ENCODE peak calls at places on chromosomes 1 and 21, in nine cellular contexts. K is effector memory CD4-positive, alpha-beta T cell; J is activated CD4-positive, alpha-beta T cell treated with anti-CD3 and anti-CD28 coated beads, Interleukin-2, amount 50 U/mL, for 24 hours; M is PC-3; U is cardiac septum; B is posterior vena cava; T is HS-27A; L is NCI-H524; R is stimulated activated CD4-positive, alpha-beta T cell treated with anti-CD3 and anti-CD28 coated beads, Interleukin-2, amount 100 ng/mL, for 48 hours. G is an unnamed sample.
A peak's percentile ranks its signal among the peaks of the same experiment; 100 is the strongest.

GRCh38 chr1:220879509-220880366 is 495 bp downstream of the HLX start:
- DNase-seq in J (no peak), M (peak; percentile 42), R (no peak), B (peak; percentile 91), K (no peak), U (no peak), L (no peak), T (no peak), G (no peak)

GRCh38 chr1:231973840-231974239 is 347.2 kb downstream of the DISC1 start:
- DNase-seq in M (no peak), R (no peak), L (no peak), T (no peak), J (no peak), K (no peak), U (no peak), B (no peak), G (no peak)

GRCh38 chr1:203272633-203273205 is 32.6 kb upstream of the BTG2 start:
- DNase-seq in T (no peak), B (no peak), R (no peak), L (no peak), M (no peak), J (no peak), U (peak; percentile 67), K (no peak), G (no peak)

GRCh38 chr1:239426821-239427495 is 40.6 kb downstream of the CHRM3 start:
- DNase-seq in L (no peak), J (no peak), T (no peak), U (no peak), R (no peak), B (no peak), K (no peak), M (no peak), G (no peak)

GRCh38 chr1:162033445-162033844 is 9.8 kb upstream of the OLFML2B start:
- DNase-seq in T (no peak), M (no peak), B (no peak), J (no peak), L (no peak), U (no peak), R (no peak), K (no peak), G (no peak)

GRCh38 chr1:30908886-30909777 is 574 bp upstream of the SDC3 start:
- DNase-seq in K (no peak), B (peak; percentile 81), T (no peak), J (no peak), M (no peak), R (no peak), L (no peak), U (peak; percentile 71), G (no peak)

GRCh38 chr1:150619576-150620509 is 9.6 kb downstream of the ENSA start:
- DNase-seq in L (peak; percentile 0), J (no peak), T (no peak), R (no peak), K (no peak), M (peak; percentile 84), B (no peak), U (no peak), G (no peak)

GRCh38 chr1:214670098-214670497 is 67.1 kb downstream of the CENPF start:
- DNase-seq in J (no peak), B (no peak), R (no peak), M (no peak), T (no peak), U (no peak), L (no peak), K (no peak), G (no peak)

GRCh38 chr1:228650946-228651345 is 84.3 kb upstream of the RHOU start:
- DNase-seq in B (no peak), M (no peak), T (no peak), J (no peak), K (no peak), L (no peak), R (no peak), U (no peak), G (no peak)

GRCh38 chr21:43343095-43343991 is 83.6 kb downstream of the SIK1 start:
- DNase-seq in T (no peak), M (peak; percentile 19), J (no peak), R (no peak), K (no peak), U (no peak), B (no peak), L (no peak), G (no peak)

GRCh38 chr1:11982010-11982392 is 1.8 kb downstream of the MFN2 start:
- DNase-seq in R (no peak), L (no peak), B (no peak), K (no peak), U (no peak), J (no peak), M (no peak), T (no peak), G (no peak)

GRCh38 chr1:93584238-93585003 is 97.2 kb downstream of the BCAR3 start:
- DNase-seq in L (no peak), R (no peak), K (no peak), J (no peak), B (peak; percentile 54), M (no peak), T (no peak), U (no peak), G (no peak)

GRCh38 chr1:168918860-168919741 is 187.4 kb upstream of the ATP1B1 start:
- DNase-seq in T (no peak), L (no peak), B (no peak), J (no peak), M (peak; percentile 81), R (no peak), U (no peak), K (no peak), G (peak; percentile 74)

GRCh38 chr21:35329940-35330670 is 281.0 kb upstream of the RUNX1 start:
- DNase-seq in U (no peak), K (no peak), J (no peak), B (no peak), M (no peak), R (no peak), L (no peak), T (no peak), G (no peak)

GRCh38 chr1:6587261-6588005 is 7.6 kb downstream of the ZBTB48 start:
- DNase-seq in M (peak; percentile 60), L (no peak), B (no peak), U (peak; percentile 89), J (no peak), R (no peak), T (no peak), K (no peak), G (no peak)

GRCh38 chr1:154743536-154744036 is 126.5 kb downstream of the KCNN3 start:
- DNase-seq in B (no peak), T (no peak), L (no peak), U (no peak), M (no peak), K (no peak), J (no peak), R (no peak), G (no peak)

GRCh38 chr1:221913351-221913750 is 171.5 kb upstream of the DUSP10 start:
- DNase-seq in T (no peak), B (no peak), L (no peak), M (peak; percentile 19), R (no peak), K (no peak), U (no peak), J (no peak), G (no peak)

G was measured in NT2/D1.